ENCODE peak calls at places on chromosomes 4 and X, in four cellular contexts. B is WTC11, S is K562, Y is SK-N-SH. F is an unnamed sample.

GRCh38 chr4:74932832-74933561 is at the start of gene PARM1:
- DNase-seq in B (peak; percentile 97), S (peak; percentile 55), Y (peak; percentile 58), F (no peak)

GRCh38 chr4:56677673-56678072 is 3.4 kb downstream of the HOPX start:
- DNase-seq in B (no peak), S (no peak), Y (no peak), F (no peak)

GRCh38 chrX:19799319-19800182 is 87.8 kb downstream of the SH3KBP1 start:
- DNase-seq in B (no peak), S (no peak), Y (no peak), F (no peak)

GRCh38 chr4:65924843-65925242 is 254.6 kb upstream of the EPHA5 start:
- DNase-seq in B (no peak), S (no peak), Y (no peak), F (no peak)

GRCh38 chr4:158541506-158541905 is 19.8 kb downstream of the RXFP1 start:
- DNase-seq in B (no peak), S (no peak), Y (no peak), F (no peak)

GRCh38 chr4:187732524-187732923 is 263.0 kb upstream of the ZFP42 start:
- DNase-seq in B (no peak), S (no peak), Y (no peak), F (no peak)

GRCh38 chr4:65223601-65224000 is 446.7 kb downstream of the EPHA5 start:
- DNase-seq in B (no peak), S (no peak), Y (no peak), F (no peak)

GRCh38 chrX:150219374-150220185 is 143.5 kb upstream of the MAMLD1 start:
- DNase-seq in B (peak; percentile 15), S (no peak), Y (no peak), F (no peak)

GRCh38 chr4:17232575-17233253 is 279.2 kb downstream of the QDPR start:
- DNase-seq in B (no peak), S (no peak), Y (peak; percentile 61), F (no peak)

GRCh38 chr4:1002631-1003251 is 8.7 kb upstream of the FGFRL1 start:
- DNase-seq in B (peak; percentile 41), S (no peak), Y (no peak), F (no peak)

GRCh38 chr4:6602289-6602688 is 27.3 kb downstream of the MAN2B2 start:
- DNase-seq in B (no peak), S (no peak), Y (no peak), F (no peak)
- TF ChIP-seq USF1 in B (no peak), S (no peak), Y (no peak), F (no peak)

GRCh38 chrX:151704023-151704663 is 8.9 kb downstream of the PRRG3 start:
- DNase-seq in B (no peak), S (no peak), Y (no peak), F (no peak)

GRCh38 chrX:151701531-151701930 is 6.3 kb downstream of the PRRG3 start:
- DNase-seq in B (no peak), S (no peak), Y (no peak), F (no peak)

GRCh38 chrX:151702741-151703352 is 7.6 kb downstream of the PRRG3 start:
- DNase-seq in B (no peak), S (no peak), Y (no peak), F (no peak)

GRCh38 chrX:151702021-151702714 is 6.9 kb downstream of the PRRG3 start:
- DNase-seq in B (no peak), S (no peak), Y (no peak), F (no peak)

DNA sequence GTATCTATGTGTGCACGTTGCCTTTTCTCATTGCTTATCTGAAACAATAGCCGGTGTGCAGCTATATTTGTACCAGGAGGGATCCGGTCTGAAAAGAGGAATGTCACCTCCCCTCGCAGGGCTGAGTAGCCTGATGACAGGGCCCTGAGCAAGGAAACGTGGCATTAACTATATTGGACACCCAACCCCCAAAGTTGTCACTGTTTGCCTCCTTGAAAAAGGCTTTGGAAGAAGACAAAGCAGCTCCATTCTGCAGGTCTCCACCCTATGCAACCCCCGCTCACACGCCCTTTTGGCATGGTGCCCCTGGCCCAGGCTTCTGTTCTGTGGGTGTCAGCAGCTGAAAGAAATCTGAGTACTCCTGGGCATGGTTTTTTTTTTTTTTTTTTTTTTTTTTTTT is 8.2 kb downstream of the PRRG3 start:
- DNase-seq in B (no peak), S (no peak), Y (no peak), F (no peak)
- TF ChIP-seq USF1 in B (no peak), S (no peak), Y (no peak), F (no peak)

DNA sequence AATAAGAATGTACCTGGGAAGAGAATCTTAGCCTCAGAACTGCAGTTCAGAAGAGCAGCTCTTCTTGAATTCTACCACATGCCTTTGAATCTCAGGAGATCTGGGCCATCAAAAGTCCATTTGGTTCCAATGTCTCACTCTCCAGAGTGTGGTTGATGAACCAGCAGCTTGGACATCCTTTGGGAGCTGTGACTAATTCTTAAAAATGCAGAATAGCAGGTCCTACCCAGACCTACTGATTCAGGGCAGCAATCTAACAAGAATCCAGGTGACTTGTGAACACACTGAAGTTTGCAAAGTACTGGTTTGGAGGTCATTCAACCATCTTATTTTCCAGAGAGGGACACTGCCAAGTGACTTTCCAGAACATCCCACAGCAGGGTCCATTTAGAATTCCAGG is 244.7 kb downstream of the PACRGL start:
- DNase-seq in B (no peak), S (no peak), Y (no peak), F (no peak)
- TF ChIP-seq USF1 in B (no peak), S (no peak), Y (no peak), F (no peak)

DNA sequence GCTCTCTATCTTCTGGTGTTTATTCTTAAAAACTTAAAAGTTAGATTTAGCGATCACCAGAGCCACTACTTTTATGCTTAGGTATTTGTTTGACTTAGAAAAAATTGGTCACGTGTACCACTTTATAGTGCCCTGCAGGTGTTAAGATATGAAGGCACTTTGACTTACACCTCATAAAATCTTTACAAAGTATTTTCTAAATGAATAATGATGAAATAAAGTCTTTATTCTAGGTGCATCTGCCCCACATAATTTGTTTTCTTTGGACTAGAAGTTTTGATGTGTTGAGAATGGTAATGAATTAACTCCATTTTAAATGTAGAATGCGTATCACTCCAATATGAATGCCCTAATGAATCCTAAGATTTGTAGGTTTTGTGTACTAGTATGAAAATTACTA is 2.9 kb downstream of the FMR1 start:
- DNase-seq in B (no peak), S (no peak), Y (no peak), F (no peak)
- TF ChIP-seq USF1 in B (no peak), S (no peak), Y (no peak), F (no peak)

GRCh38 chr4:121256346-121256745 is 92.2 kb upstream of the TNIP3 start:
- DNase-seq in B (no peak), S (no peak), Y (no peak), F (peak; percentile 77)
- TF ChIP-seq USF1 in B (no peak), S (no peak), Y (no peak), F (no peak)

GRCh38 chr4:15938182-15938581 is 358 bp downstream of the FGFBP1 start:
- DNase-seq in B (peak; percentile 25), S (no peak), Y (no peak), F (no peak)
- TF ChIP-seq USF1 in B (no peak), S (no peak), Y (no peak), F (no peak)

DNA sequence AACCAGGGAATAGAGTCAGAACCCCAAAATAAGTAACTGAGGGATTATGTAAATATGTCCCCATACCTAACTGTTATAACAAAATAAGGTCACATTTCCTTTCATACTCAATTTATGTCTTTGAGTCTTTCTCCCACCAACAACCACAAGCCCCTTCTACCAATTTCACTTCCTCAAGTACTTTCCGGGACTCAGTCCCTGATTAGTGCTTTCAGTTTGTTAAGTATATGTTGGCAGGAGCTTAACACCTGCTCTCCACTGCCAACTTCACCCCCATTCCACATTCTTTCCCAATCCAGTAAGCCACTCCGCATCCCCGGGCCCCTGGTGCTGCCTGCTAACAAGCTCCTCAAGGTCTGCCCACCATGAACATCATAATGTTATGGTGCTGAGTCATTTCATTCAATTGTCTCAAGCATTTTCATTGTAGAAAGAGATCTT is 71.3 kb upstream of the SPRY1 start:
- DNase-seq in B (no peak), S (no peak), Y (no peak), F (peak; percentile 75)
- TF ChIP-seq USF1 in B (no peak), S (no peak), Y (no peak), F (no peak)

GRCh38 chr4:139154538-139154937 is 22.5 kb downstream of the ELF2 start:
- DNase-seq in B (no peak), S (no peak), Y (no peak), F (no peak)

GRCh38 chr4:139152249-139152648 is 24.8 kb downstream of the ELF2 start:
- DNase-seq in B (no peak), S (no peak), Y (no peak), F (no peak)

GRCh38 chr4:139153411-139154133 is 23.4 kb downstream of the ELF2 start:
- DNase-seq in B (no peak), S (no peak), Y (no peak), F (no peak)

GRCh38 chr4:139154134-139154421 is 22.9 kb downstream of the ELF2 start:
- DNase-seq in B (no peak), S (no peak), Y (no peak), F (no peak)

DNA sequence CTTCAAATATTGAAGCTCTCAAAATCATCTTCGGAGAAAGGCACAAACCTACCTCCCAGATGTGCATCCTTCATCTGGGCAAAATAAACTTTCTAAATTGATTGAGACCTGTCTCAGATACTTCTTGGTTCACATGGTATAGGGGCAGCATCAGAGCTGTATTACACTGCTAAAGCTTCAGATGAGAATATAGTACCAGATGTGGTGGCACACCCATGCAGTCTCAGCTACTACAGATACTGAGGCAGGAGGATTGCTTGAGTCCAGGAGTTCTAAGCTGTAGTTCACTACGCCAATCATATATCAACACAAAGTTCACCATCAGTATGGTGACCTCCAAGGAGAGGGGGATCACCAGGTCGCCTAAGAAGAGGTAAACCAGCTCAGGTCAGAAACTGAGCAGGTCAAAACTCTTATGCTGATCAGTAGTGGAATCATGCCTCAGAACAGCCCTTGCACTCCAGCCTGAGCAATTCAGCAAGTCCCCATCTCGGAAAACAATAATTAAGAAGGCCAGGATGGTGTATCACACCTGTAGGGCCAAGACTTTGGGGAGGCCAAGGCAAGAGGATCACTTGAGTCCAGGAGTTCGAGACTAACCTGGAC is 22.0 kb downstream of the ELF2 start:
- DNase-seq in B (no peak), S (no peak), Y (no peak), F (no peak)
- TF ChIP-seq USF1 in B (peak; percentile 2), S (no peak), Y (no peak), F (no peak)

DNA sequence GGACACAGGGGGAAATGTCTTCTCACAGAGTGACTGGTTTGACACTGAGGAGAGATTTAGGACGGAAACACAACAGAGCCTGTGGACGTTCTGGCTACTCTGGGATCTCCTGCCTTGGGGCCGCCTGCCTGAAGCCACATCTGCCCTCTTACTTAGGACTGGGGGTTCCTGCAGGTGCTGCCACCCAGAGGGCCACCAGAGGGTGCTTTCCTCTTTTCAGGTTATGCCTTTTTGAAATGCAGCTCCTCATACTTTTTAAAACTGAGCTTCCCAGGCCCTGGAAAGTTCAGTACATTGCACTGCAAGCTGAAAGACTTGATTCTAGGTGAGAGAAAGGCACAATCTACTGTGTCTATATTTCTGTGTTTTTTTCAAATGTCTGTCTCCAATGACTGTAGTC is 92.2 kb upstream of the PGRMC2 start:
- DNase-seq in B (peak; percentile 56), S (peak; percentile 49), Y (peak; percentile 25), F (no peak)
- TF ChIP-seq USF1 in B (no peak), S (no peak), Y (no peak), F (no peak)